ENCODE peak calls at places on chromosome 18, in five cellular contexts. I is cardiac muscle cell, T is upper lobe of right lung, B is stomach, A is gastrocnemius medialis. S is an unnamed sample.

GRCh38 chr18:7847988-7848387 is 280.9 kb downstream of the PTPRM start:
- DNase-seq in I (peak), T (no peak), B (no peak), A (no peak), S (no peak)

GRCh38 chr18:69935319-69936190 is 12.1 kb downstream of the CD226 start:
- DNase-seq in I (no peak), T (no peak), B (peak), A (no peak), S (no peak)

GRCh38 chr18:38459086-38459485 is 893.5 kb upstream of the CELF4 start:
- DNase-seq in I (no peak), T (no peak), B (no peak), A (no peak), S (peak)

GRCh38 chr18:21315741-21316187 is 73.7 kb downstream of the GREB1L start:
- DNase-seq in I (no peak), T (no peak), B (no peak), A (peak), S (no peak)

GRCh38 chr18:27763936-27764335 is 413.0 kb downstream of the CDH2 start:
- DNase-seq in I (no peak), T (no peak), B (no peak), A (no peak), S (no peak)

GRCh38 chr18:49305688-49306336 is 154.6 kb downstream of the DYM start:
- DNase-seq in I (no peak), T (no peak), B (no peak), A (no peak), S (no peak)

GRCh38 chr18:13889661-13890060 is 25.7 kb downstream of the MC2R start:
- DNase-seq in I (no peak), T (no peak), B (no peak), A (no peak), S (no peak)

GRCh38 chr18:75727479-75727878 is 300.0 kb upstream of the SMIM21 start:
- DNase-seq in I (peak), T (peak), B (no peak), A (no peak), S (peak)

GRCh38 chr18:75489493-75490190 is 62.1 kb upstream of the SMIM21 start:
- DNase-seq in I (peak), T (no peak), B (no peak), A (no peak), S (no peak)

GRCh38 chr18:49178736-49179135 is 228.0 kb upstream of the SMAD7 start:
- DNase-seq in I (peak), T (no peak), B (peak), A (no peak), S (no peak)

GRCh38 chr18:67525328-67526110 is 9.0 kb upstream of the DSEL start:
- DNase-seq in I (peak), T (no peak), B (peak), A (peak), S (peak)

GRCh38 chr18:3180325-3180724 is 39.4 kb downstream of the MYOM1 start:
- DNase-seq in I (peak), T (no peak), B (no peak), A (no peak), S (no peak)

GRCh38 chr18:32896781-32897547 is 124.1 kb upstream of the KLHL14 start:
- DNase-seq in I (peak), T (no peak), B (no peak), A (no peak), S (no peak)

GRCh38 chr18:154151-154550 is 4.2 kb upstream of the USP14 start:
- DNase-seq in I (peak), T (no peak), B (no peak), A (no peak), S (no peak)

GRCh38 chr18:79964330-79965118 is at the start of gene HSBP1L1:
- DNase-seq in I (peak), T (peak), B (peak), A (peak), S (peak)

GRCh38 chr18:475202-475624 is 25.3 kb downstream of the COLEC12 start:
- DNase-seq in I (peak), T (no peak), B (no peak), A (no peak), S (no peak)

GRCh38 chr18:51107594-51108305 is 77.7 kb downstream of the SMAD4 start:
- DNase-seq in I (no peak), T (no peak), B (no peak), A (no peak), S (no peak)

GRCh38 chr18:36352384-36352783 is 54.9 kb downstream of the FHOD3 start:
- DNase-seq in I (peak), T (no peak), B (no peak), A (peak), S (no peak)

GRCh38 chr18:45562567-45563479 is 52.5 kb upstream of the SLC14A2 start:
- DNase-seq in I (no peak), T (no peak), B (no peak), A (peak), S (peak)

GRCh38 chr18:66646622-66647021 is 42.7 kb upstream of the CDH19 start:
- DNase-seq in I (peak), T (no peak), B (no peak), A (no peak), S (no peak)

GRCh38 chr18:36828157-36828629 is 609 bp downstream of the TPGS2 start:
- DNase-seq in I (peak), T (no peak), B (no peak), A (peak), S (peak)

GRCh38 chr18:46621111-46621766 is 35.8 kb downstream of the LOXHD1 start:
- DNase-seq in I (no peak), T (no peak), B (no peak), A (no peak), S (no peak)

GRCh38 chr18:31675404-31675803 is 9.0 kb downstream of the B4GALT6 start:
- DNase-seq in I (no peak), T (no peak), B (no peak), A (no peak), S (no peak)

GRCh38 chr18:58758606-58759005 is 87.3 kb downstream of the MALT1 start:
- DNase-seq in I (no peak), T (no peak), B (no peak), A (no peak), S (no peak)

GRCh38 chr18:3675446-3675845 is 225.5 kb downstream of the TGIF1 start:
- DNase-seq in I (no peak), T (no peak), B (no peak), A (no peak), S (no peak)

GRCh38 chr18:2570772-2571199 is 519 bp downstream of the METTL4 start:
- DNase-seq in I (peak), T (peak), B (peak), A (peak), S (peak)

GRCh38 chr18:22613788-22614187 is 196.1 kb upstream of the CTAGE1 start:
- DNase-seq in I (peak), T (no peak), B (no peak), A (no peak), S (no peak)

GRCh38 chr18:27413495-27414401 is 228.6 kb upstream of the CHST9 start:
- DNase-seq in I (peak), T (no peak), B (no peak), A (peak), S (no peak)

GRCh38 chr18:79881695-79882094 is 69.8 kb downstream of the SLC66A2 start:
- DNase-seq in I (no peak), T (no peak), B (no peak), A (no peak), S (no peak)

GRCh38 chr18:36420826-36421225 is 123.3 kb downstream of the FHOD3 start:
- DNase-seq in I (no peak), T (no peak), B (no peak), A (no peak), S (no peak)

GRCh38 chr18:76252880-76253279 is 242.2 kb downstream of the ZNF516 start:
- DNase-seq in I (no peak), T (no peak), B (no peak), A (no peak), S (no peak)

DNA sequence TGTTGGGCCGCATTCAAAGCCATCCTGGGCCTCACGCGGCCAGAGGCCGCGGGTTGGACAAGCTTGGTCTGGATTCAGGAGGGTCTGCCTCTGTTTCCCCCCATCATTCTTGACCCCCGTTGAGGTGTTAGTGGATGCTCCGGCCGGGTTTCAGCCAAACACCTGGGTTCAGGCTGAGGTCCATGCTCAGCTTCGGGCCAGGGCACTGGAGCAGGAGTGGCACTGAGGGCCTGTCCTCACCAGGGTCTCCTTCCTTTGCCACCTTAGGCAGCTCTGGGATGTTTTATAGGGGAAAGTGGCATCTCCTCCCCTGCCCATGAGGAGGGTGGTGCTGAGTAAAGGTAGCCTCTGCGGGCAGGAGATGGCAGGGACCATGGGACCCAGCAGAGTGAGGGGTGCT is 76.9 kb upstream of the SMAD2 start:
- DNase-seq in I (no peak), T (no peak), B (no peak), A (no peak), S (no peak)
- H3K4me3 ChIP-seq in I (no peak), T (peak), B (peak), A (no peak), S (peak)

GRCh38 chr18:6487968-6488367 is 73.3 kb upstream of the L3MBTL4 start:
- DNase-seq in I (no peak), T (no peak), B (no peak), A (no peak), S (no peak)
- H3K27ac ChIP-seq in I (no peak), T (no peak), B (no peak), A (no peak), S (no peak)

DNA sequence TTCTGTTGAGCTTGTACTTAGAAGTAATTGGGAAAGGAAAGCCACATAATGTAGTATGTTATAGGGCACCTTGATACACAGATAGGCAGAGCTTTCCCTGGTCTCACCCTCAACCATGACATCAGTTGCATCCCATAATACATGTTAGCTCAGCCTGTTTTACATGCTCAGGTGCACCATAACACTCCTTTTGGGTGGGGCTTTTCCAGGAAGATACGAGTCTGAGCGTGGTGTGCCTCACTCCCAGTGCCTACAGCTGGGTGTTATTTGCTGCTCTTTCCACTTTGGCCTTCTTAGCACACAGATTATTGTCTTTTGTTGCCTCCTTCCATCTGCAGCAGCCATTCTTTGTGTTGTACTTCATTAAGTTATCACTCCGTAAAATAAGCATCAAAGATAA is 11.9 kb downstream of the TTC39C start:
- DNase-seq in I (no peak), T (no peak), B (no peak), A (no peak), S (no peak)
- H3K4me3 ChIP-seq in I (no peak), T (no peak), B (no peak), A (no peak), S (no peak)

DNA sequence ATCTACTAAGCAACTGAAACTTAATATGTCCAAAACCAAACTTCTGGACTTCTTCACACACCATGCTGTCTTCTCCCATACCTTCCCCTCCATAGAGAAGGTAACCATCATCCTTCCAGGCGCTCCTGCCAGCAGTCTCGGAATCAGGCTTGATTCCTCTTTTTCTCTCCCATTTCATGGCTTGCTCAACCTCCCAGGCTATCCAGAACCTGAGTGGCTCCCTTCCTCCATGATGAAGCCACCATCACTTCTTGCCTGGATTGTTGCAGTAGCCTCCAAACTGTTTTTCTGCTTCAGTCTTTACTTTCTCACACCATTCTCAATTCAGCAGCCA is 40.1 kb upstream of the NDUFV2 start:
- DNase-seq in I (no peak), T (no peak), B (no peak), A (no peak), S (no peak)
- H3K27ac ChIP-seq in I (no peak), T (peak), B (no peak), A (no peak), S (no peak)

DNA sequence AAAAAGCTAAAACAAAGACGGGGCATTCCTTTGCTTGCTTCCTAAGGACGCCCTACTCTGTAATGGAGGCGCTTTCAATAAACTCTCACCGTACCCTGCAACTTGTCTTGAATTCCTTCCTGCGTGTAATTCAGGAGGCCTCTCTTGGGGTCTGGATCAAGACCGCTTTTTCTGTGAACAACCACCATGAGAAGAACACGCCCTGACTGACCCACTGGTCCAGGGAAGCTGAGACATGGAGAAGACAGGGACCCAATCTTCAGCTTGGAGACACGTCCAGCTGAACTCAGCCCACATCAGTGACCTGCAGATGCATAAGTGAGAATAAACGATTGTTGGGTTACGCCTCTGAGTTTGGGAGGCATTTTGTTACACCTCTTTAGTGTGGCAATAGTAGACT is 7.8 kb upstream of the NARS1 start:
- DNase-seq in I (no peak), T (no peak), B (no peak), A (no peak), S (no peak)
- H3K4me3 ChIP-seq in I (no peak), T (peak), B (peak), A (peak), S (peak)

DNA sequence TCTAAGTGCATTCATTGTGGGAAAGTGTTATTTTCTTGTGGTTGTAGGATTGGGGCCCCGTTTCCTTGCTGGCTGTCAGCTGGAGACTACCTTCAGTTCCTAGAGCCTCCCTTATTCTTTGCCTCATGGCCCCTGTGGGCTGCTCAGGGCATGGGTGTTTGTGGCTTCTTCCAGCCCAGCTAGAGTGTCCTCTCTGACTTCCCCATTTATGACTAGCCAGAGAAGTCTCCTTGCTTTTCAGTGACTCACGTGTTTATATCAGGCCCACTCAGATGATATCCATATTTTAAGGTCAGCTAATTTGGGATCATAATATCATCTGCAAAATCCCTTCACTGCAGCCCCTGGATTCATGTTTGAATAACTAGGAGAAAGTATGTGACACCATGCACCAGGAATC is 62.8 kb downstream of the DTNA start:
- DNase-seq in I (peak), T (no peak), B (no peak), A (no peak), S (peak)
- H3K27ac ChIP-seq in I (no peak), T (no peak), B (no peak), A (peak), S (peak)

GRCh38 chr18:55235094-55235461 is 275.8 kb upstream of the CCDC68 start:
- DNase-seq in I (no peak), T (no peak), B (no peak), A (no peak), S (no peak)

GRCh38 chr18:55234366-55235093 is 275.3 kb upstream of the CCDC68 start:
- DNase-seq in I (peak), T (peak), B (peak), A (peak), S (peak)

GRCh38 chr18:55239764-55240163 is 280.5 kb upstream of the CCDC68 start:
- DNase-seq in I (peak), T (no peak), B (no peak), A (no peak), S (no peak)

GRCh38 chr18:55236150-55236931 is 277.1 kb upstream of the CCDC68 start:
- DNase-seq in I (peak), T (no peak), B (no peak), A (peak), S (no peak)

GRCh38 chr18:55237665-55238064 is 278.4 kb upstream of the CCDC68 start:
- DNase-seq in I (no peak), T (no peak), B (no peak), A (no peak), S (no peak)
- H3K4me3 ChIP-seq in I (no peak), T (no peak), B (no peak), A (no peak), S (no peak)

GRCh38 chr18:72566327-72566726 is 22.2 kb upstream of the CBLN2 start:
- DNase-seq in I (no peak), T (no peak), B (no peak), A (no peak), S (no peak)
- H3K27ac ChIP-seq in I (no peak), T (no peak), B (no peak), A (no peak), S (no peak)